ENCODE peak calls at places on chromosomes 11 and 22, in six cellular contexts. T is fibroblast of mammary gland, J is AG04450, L is GM12865, K is choroid plexus epithelial cell, M is heart right ventricle. G is an unnamed sample.

GRCh38 chr11:64888761-64889511 is 10.5 kb upstream of the EHD1 start:
- DNase-seq in L (no peak), K (no peak), J (no peak), M (no peak), T (no peak), G (no peak)

GRCh38 chr11:47847892-47848635 is at the start of gene NUP160:
- DNase-seq in K (peak), J (no peak), L (peak), M (peak), T (no peak), G (peak)

GRCh38 chr22:49349181-49349835 is 478.4 kb downstream of the BRD1 start:
- DNase-seq in M (no peak), L (no peak), K (no peak), T (no peak), J (no peak), G (no peak)

GRCh38 chr11:102986815-102987214 is 31.3 kb upstream of the MMP13 start:
- DNase-seq in L (no peak), T (peak), K (peak), J (no peak), M (no peak), G (no peak)

GRCh38 chr22:45319319-45319675 is 9.6 kb downstream of the FAM118A start:
- DNase-seq in T (peak), L (no peak), M (peak), J (peak), K (peak), G (no peak)

GRCh38 chr11:27183672-27184457 is 143.2 kb downstream of the BBOX1 start:
- DNase-seq in T (peak), M (no peak), K (peak), L (peak), J (peak), G (peak)

GRCh38 chr11:8720376-8720775 is 37.8 kb downstream of the RPL27A start:
- DNase-seq in J (no peak), M (no peak), T (no peak), L (no peak), K (no peak), G (no peak)

GRCh38 chr11:27699926-27700350 is 317 bp downstream of the BDNF start:
- DNase-seq in M (no peak), L (no peak), T (no peak), K (no peak), J (no peak), G (no peak)

GRCh38 chr22:19822301-19823117 is 32.2 kb downstream of the GNB1L start:
- DNase-seq in J (no peak), L (no peak), T (no peak), M (no peak), K (no peak), G (no peak)

GRCh38 chr11:47440054-47440476 is 8.9 kb downstream of the RAPSN start:
- DNase-seq in M (no peak), J (no peak), K (no peak), T (no peak), L (no peak), G (no peak)

GRCh38 chr22:46673677-46674236 is 53.6 kb downstream of the GRAMD4 start:
- DNase-seq in K (no peak), T (no peak), L (no peak), J (no peak), M (no peak), G (no peak)

GRCh38 chr22:19212302-19212870 is 33.9 kb upstream of the SLC25A1 start:
- DNase-seq in M (no peak), K (no peak), L (no peak), J (no peak), T (no peak), G (no peak)

GRCh38 chr11:86097965-86098364 is 29.1 kb upstream of the PICALM start:
- DNase-seq in J (no peak), M (no peak), K (no peak), T (no peak), L (no peak), G (no peak)

GRCh38 chr11:109859325-109859724 is 233.9 kb upstream of the ZC3H12C start:
- DNase-seq in J (peak), K (peak), L (no peak), T (peak), M (no peak), G (no peak)

GRCh38 chr22:49735411-49736311 is 92.0 kb downstream of the BRD1 start:
- DNase-seq in T (no peak), L (no peak), K (no peak), J (no peak), M (no peak), G (peak)

GRCh38 chr11:18223937-18224387 is 12.6 kb downstream of the SAA4 start:
- DNase-seq in J (no peak), M (no peak), L (no peak), T (no peak), K (no peak), G (no peak)

GRCh38 chr11:4539603-4540219 is 5.3 kb upstream of the OR52M1 start:
- DNase-seq in M (peak), K (peak), T (peak), L (peak), J (peak), G (peak)

GRCh38 chr22:39245130-39246039 is 603 bp upstream of the PDGFB start:
- DNase-seq in J (no peak), K (no peak), M (no peak), L (no peak), T (no peak), G (no peak)

GRCh38 chr11:23021287-23021863 is 161.1 kb upstream of the CCDC179 start:
- DNase-seq in K (peak), L (peak), T (peak), M (no peak), J (peak), G (peak)

GRCh38 chr22:46092646-46093410 is 57.5 kb upstream of the PPARA start:
- DNase-seq in J (no peak), K (no peak), T (no peak), L (no peak), M (peak), G (no peak)

GRCh38 chr11:111115890-111116289 is 129.6 kb upstream of the POU2AF2 start:
- DNase-seq in J (no peak), T (no peak), K (no peak), M (no peak), L (peak), G (no peak)

GRCh38 chr11:43933226-43933607 is 9.2 kb upstream of the C11orf96 start:
- DNase-seq in T (no peak), K (no peak), J (no peak), M (no peak), L (no peak), G (no peak)

GRCh38 chr11:132056689-132057088 is 686.3 kb downstream of the NTM start:
- DNase-seq in M (no peak), T (peak), L (no peak), K (peak), J (peak), G (no peak)

GRCh38 chr22:42769238-42769573 is 48.5 kb upstream of the A4GALT start:
- DNase-seq in L (no peak), J (no peak), T (no peak), M (no peak), K (no peak), G (no peak)

GRCh38 chr11:5992604-5993251 is 5.9 kb upstream of the OR52L1 start:
- DNase-seq in J (no peak), L (peak), M (no peak), T (peak), K (peak), G (peak)

GRCh38 chr22:38074181-38075104 is 9.5 kb downstream of the SLC16A8 start:
- DNase-seq in T (no peak), J (peak), L (no peak), K (peak), M (no peak), G (no peak)
- TF ChIP-seq CTCF in T (peak), J (peak), L (no peak), K (peak), M (no peak), G (no peak)

DNA sequence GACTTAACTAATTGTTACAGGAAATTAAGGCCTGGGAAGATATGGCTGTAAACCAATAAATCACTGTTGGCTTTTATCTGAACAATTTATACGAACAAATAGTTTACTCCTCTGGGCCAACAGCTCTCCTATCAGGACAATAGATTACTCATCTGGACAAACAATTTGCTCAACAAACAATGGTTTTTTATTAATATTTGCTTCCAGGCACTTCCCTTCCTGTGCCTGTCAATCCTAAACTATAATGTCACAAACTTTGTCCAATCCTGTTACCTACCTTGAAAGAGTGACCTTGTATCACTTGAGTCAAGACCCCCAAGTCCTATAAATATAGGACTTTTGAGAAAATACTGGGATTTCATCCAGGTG is 87.6 kb upstream of the OR9Q1 start:
- DNase-seq in M (no peak), K (no peak), J (no peak), T (no peak), L (no peak), G (no peak)
- TF ChIP-seq CTCF in M (no peak), K (no peak), J (no peak), T (no peak), L (no peak), G (no peak)

DNA sequence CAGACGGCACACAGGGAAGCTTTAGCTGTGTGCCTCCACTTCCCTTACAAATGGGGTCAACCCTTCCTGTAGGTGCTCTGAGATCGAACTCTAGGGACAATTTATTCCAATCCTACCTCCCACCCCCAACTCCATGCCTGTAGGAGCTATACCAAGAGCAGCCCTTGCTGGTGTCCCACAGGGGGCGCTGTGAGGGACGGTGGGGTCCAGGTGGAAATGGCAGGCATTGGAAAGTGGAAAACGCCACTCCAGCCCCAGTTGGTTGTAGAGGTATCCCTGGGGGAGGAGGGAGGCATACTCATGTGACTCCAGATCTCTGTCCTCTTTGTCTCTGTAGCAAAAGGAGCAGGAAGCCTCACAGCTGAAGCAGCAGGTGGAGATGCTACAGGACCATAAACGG is 161.3 kb downstream of the MYO18B start:
- DNase-seq in M (no peak), J (no peak), L (peak), T (no peak), K (no peak), G (no peak)
- TF ChIP-seq CTCF in M (peak), J (no peak), L (peak), T (no peak), K (no peak), G (peak)

DNA sequence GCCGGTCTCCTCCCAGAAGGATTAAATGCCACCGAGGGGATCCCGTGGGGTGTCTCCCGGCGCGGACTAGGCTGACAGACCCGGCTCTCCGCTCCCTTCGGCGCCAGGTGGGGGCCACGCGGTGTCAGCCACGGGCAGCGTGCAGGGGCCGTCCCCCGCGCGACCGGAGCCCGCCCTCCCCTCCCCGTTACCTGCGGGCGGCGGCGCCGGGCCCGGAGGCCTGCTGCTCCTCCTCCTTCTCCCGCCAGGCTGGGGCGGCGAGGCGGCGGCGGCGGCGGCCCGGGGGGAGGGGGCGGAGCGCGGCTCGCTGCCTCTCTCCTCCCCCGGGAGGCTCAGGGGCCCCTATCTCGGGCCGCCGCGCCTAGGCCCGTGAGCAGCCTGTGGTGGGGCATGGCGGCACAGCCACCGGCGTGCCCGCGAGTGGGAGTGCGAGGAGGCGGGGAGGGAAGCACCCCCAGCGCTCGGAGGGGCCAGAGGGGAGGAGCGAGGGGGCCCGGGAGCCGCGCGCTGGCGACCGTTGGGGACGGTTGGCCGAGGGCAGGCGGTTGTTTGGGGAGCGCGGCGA is 451 bp downstream of the ZBTB44 start:
- DNase-seq in J (no peak), T (peak), K (peak), M (peak), L (no peak), G (peak)
- TF ChIP-seq CTCF in J (no peak), T (no peak), K (no peak), M (no peak), L (no peak), G (no peak)

DNA sequence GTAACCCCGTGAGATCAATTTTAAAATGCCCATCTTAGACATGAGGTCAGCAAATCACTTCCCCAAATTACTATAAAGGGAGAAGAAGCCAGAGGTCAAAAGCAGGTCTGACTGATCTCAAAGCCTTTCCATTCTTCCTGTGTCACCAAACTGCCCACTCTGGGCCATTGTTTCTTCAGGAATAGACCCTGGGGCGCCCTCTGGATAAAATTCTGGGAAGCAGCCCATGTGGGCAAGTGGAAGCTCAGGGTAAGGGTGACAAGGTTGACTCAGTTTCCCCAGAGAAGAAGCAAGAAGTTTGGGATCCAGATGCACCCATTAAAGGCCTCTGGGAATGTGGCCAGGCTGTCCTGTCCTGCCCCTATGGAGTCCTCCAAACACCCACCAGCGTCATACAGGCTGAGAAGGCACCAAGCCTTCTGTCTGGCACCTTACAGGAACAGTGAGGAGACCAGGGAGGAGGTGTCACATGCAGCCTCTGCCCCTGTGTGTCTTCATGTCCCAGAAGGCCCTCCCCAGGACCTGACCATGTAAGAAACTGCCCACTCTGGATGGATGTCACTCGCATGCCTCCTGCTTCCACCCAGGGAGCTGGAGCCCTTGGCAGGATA is 50.1 kb downstream of the CHST1 start:
- DNase-seq in K (no peak), L (no peak), J (no peak), M (no peak), T (no peak), G (no peak)
- TF ChIP-seq CTCF in K (no peak), L (no peak), J (no peak), M (no peak), T (no peak), G (no peak)

GRCh38 chr22:22684605-22685561 is 40.5 kb downstream of the GGTLC2 start:
- DNase-seq in T (peak), L (peak), K (peak), M (no peak), J (peak), G (peak)
- TF ChIP-seq CTCF in T (peak), L (peak), K (peak), M (peak), J (peak), G (peak)

DNA sequence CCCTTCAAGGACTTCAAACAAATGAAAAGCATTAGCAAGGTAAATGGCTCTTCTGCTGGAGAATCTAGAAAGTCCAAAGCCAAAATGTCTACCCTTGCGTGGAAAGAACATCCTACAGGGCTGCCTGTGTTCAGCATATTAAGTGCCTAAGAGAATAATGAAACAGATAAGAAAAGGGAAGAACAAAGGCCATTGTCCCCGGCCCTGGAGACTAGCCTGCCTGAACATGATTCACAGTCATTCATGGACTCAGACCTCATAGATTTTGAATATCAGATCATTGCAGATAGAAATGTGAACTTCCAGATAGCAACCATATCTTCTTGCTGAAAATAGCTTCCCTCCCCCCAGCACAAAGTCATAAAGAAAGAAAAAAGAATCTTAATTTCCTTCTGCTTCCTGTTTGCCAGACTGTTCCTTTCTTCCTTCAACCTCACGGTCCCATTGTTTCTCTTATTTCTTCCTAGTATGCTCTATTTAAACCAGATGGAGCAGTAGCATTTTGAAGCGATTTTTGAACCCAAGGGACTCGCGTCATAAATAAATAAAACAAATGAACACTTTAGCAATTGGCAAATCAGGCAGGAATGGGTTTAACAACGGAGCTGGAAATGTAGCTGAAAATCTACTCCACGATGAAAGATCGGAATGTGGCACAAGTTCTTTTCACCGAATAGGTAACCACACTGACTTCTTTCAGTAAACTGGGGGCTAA is 408.2 kb upstream of the CCDC90B start:
- DNase-seq in M (no peak), L (no peak), J (no peak), T (peak), K (no peak), G (no peak)
- TF ChIP-seq CTCF in M (no peak), L (no peak), J (no peak), T (no peak), K (no peak), G (no peak)

GRCh38 chr11:93604276-93604675 is 57.2 kb upstream of the CEP295 start:
- DNase-seq in K (no peak), M (no peak), L (no peak), T (no peak), J (no peak), G (no peak)

GRCh38 chr11:93606314-93606713 is 55.2 kb upstream of the CEP295 start:
- DNase-seq in K (no peak), M (no peak), J (no peak), L (no peak), T (no peak), G (no peak)

GRCh38 chr11:93605638-93606037 is 55.8 kb upstream of the CEP295 start:
- DNase-seq in M (no peak), L (no peak), T (no peak), J (no peak), K (no peak), G (no peak)

GRCh38 chr11:93608280-93608862 is 53.1 kb upstream of the CEP295 start:
- DNase-seq in T (no peak), M (no peak), L (peak), J (no peak), K (no peak), G (no peak)

DNA sequence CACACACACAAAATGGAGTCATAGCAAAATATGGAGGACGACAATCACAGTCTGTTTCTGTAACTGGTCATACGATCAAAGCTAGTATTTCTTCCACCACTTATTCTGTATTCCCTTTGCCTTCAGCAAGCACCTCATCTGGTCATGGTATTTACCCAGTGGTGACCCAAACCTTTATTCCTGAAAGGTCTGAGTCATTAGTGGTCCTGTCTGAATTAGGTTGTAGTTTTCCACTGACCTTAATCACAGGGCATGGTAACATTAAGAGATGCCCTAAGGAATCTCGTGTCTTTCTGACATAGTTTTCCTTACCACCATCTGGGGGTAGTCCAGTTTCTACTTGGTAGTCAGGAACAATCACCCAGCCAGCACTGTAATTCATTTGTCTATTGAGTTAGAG is 54.8 kb upstream of the CEP295 start:
- DNase-seq in M (no peak), K (no peak), L (no peak), J (no peak), T (no peak), G (no peak)
- TF ChIP-seq CTCF in M (no peak), K (no peak), L (no peak), J (no peak), T (no peak), G (no peak)